ENCODE peak calls at places on chromosomes 4 and X, in five cellular contexts. E is omental fat pad, J is K562, G is IMR-90, Y is spleen. Q is an unnamed sample.
A peak's percentile ranks its signal among the peaks of the same experiment; 100 is the strongest.

GRCh38 chrX:129697204-129697829 is 41.5 kb upstream of the XPNPEP2 start:
- DNase-seq in E (no peak), J (no peak), G (no peak), Y (no peak), Q (no peak)

GRCh38 chr4:185513489-185514181 is 21.7 kb downstream of the PDLIM3 start:
- DNase-seq in E (no peak), J (no peak), G (peak; percentile 54), Y (no peak), Q (no peak)

GRCh38 chr4:26459756-26460530 is 30.3 kb downstream of the CCKAR start:
- DNase-seq in E (no peak), J (no peak), G (peak; percentile 90), Y (no peak), Q (no peak)

GRCh38 chrX:32562261-32562660 is 649.1 kb downstream of the DMD start:
- DNase-seq in E (no peak), J (no peak), G (no peak), Y (no peak), Q (no peak)

GRCh38 chr4:185468999-185469398 is 2.5 kb downstream of the CCDC110 start:
- DNase-seq in E (no peak), J (no peak), G (no peak), Y (no peak), Q (no peak)

GRCh38 chr4:6088950-6089349 is 70.7 kb upstream of the C4orf50 start:
- DNase-seq in E (no peak), J (no peak), G (no peak), Y (no peak), Q (no peak)

GRCh38 chr4:91113130-91113706 is 986.0 kb downstream of the CCSER1 start:
- DNase-seq in E (no peak), J (peak; percentile 4), G (peak; percentile 6), Y (no peak), Q (no peak)

GRCh38 chr4:43014266-43014665 is 121.8 kb downstream of the GRXCR1 start:
- DNase-seq in E (no peak), J (no peak), G (no peak), Y (no peak), Q (no peak)

DNA sequence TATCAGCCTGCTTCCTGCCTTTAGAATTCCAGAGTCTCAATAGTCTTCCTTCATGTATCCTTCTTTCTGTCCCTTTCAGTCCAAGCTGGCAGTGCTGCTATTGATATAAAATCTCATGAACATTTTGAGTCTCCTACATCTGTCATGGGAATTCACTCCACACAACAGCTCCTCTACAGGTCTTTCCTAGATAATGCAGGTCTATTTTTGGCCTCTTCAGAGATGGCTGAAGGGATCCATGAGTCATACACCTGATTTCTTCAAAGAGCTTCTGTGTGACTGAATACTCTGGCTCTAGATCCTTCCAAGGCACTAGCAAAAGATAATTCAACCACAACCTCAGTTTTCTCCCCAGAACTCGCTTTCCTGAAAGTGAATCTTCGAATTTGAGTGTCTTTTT is 115.4 kb downstream of the STPG2 start:
- DNase-seq in E (no peak), J (no peak), G (no peak), Y (no peak), Q (no peak)
- TF ChIP-seq CTCF in E (no peak), J (peak; percentile 11), G (no peak), Y (no peak), Q (no peak)

GRCh38 chr4:69754926-69755580 is 5.4 kb downstream of the SULT1B1 start:
- DNase-seq in E (no peak), J (no peak), G (no peak), Y (no peak), Q (no peak)
- TF ChIP-seq CTCF in E (no peak), J (no peak), G (no peak), Y (no peak), Q (no peak)

GRCh38 chr4:117447925-117448324 is 362.5 kb upstream of the TRAM1L1 start:
- DNase-seq in E (no peak), J (no peak), G (no peak), Y (no peak), Q (no peak)
- TF ChIP-seq CTCF in E (no peak), J (no peak), G (no peak), Y (no peak), Q (no peak)

DNA sequence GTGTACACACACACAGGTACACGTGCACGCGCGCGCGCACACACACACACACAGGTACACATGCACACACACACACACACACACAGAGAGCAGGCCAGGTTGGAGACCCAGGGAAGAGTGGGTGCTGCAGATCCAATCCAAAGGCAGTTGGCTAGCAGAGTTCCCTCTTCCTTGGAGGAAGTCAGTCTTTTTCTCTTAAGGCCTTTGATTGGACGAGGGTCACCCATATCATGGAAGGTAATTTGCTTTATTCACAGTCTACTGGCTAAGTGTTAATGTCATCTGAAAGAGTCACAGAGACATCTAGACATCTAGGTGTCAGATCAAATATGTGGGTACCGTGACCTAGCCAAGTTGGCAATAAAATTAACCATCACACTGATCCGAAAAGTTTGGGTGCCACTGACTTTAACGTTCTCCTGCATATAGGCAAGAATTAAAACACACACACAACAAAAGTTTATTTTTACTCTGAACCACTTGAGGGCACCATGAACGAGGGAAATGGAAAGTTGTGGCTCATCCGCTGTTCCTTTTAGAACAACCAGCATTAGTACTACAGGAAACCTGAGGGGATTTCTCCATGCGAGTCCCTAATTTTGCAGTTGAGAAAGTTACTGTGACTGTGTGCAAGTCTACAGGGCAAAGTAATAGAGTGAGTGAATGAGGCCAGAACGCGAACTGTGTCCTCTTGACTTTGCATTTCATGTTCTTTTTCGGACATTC is 66.0 kb upstream of the STOX2 start:
- DNase-seq in E (no peak), J (no peak), G (peak; percentile 15), Y (no peak), Q (no peak)
- TF ChIP-seq CTCF in E (no peak), J (peak; percentile 36), G (peak; percentile 40), Y (no peak), Q (no peak)

Q was measured in mesothelial cell of epicardium.